ENCODE peak calls at places on chromosomes 11 and 22, in five cellular contexts. H is NB4; Q is stimulated activated CD4-positive, alpha-beta T cell treated with anti-CD3 and anti-CD28 coated beads, TNF-alpha, amount 100 ng/mL, for 24 hours; E is activated T-helper 2 cell treated with anti-CD3 and anti-CD28 coated beads, Interferon-gamma antibody, Interleukin-2, Interleukin-4, amounts not matched to agents 10 μg/mL and 5 μg/mL and 100 μg/mL, durations not matched to agents 14 hours and 24 hours and 36 hours; Z is activated CD4-positive, alpha-beta T cell treated with anti-CD3 and anti-CD28 coated beads, Interleukin-2, amount 50 U/mL, for 24 hours. O is an unnamed sample.

GRCh38 chr11:75760710-75761493 is 7.7 kb upstream of the DGAT2 start:
- DNase-seq in H (peak; percentile 67), Z (no peak), Q (no peak), E (no peak), O (no peak)

GRCh38 chr11:62792193-62792575 is 378 bp upstream of the TMEM223 start:
- DNase-seq in Q (no peak), H (peak; percentile 43), Z (no peak), E (no peak), O (no peak)

GRCh38 chr22:32341122-32341740 is 16.4 kb upstream of the RFPL3 start:
- DNase-seq in H (no peak), Q (no peak), Z (no peak), E (no peak), O (no peak)

GRCh38 chr11:120302001-120302805 is 22.9 kb upstream of the TLCD5 start:
- DNase-seq in H (no peak), Z (no peak), E (no peak), Q (no peak), O (no peak)

GRCh38 chr22:21657361-21658118 is 8.3 kb upstream of the PPIL2 start:
- DNase-seq in Q (peak; percentile 58), Z (peak; percentile 51), E (peak; percentile 80), H (peak; percentile 86), O (peak; percentile 81)

GRCh38 chr22:50303515-50303847 is 4.0 kb downstream of the PLXNB2 start:
- DNase-seq in Q (no peak), E (no peak), Z (no peak), H (peak; percentile 36), O (no peak)

GRCh38 chr22:17906978-17907730 is 117.2 kb downstream of the MICAL3 start:
- DNase-seq in Q (no peak), H (no peak), E (no peak), Z (no peak), O (peak; percentile 8)

GRCh38 chr22:23499845-23500500 is 80.1 kb downstream of the IGLL1 start:
- DNase-seq in Q (no peak), E (no peak), H (no peak), Z (no peak), O (no peak)

GRCh38 chr11:10931761-10932700 is 74.2 kb upstream of the ZBED5 start:
- DNase-seq in Q (no peak), E (no peak), Z (no peak), H (peak; percentile 33), O (no peak)

GRCh38 chr11:11451501-11452005 is 98.5 kb upstream of the CSNK2A3 start:
- DNase-seq in Z (no peak), H (no peak), E (no peak), Q (no peak), O (peak; percentile 17)

O was measured in MV-4-11.